ENCODE peak calls at places on chromosomes 11 and 22, in seven cellular contexts. One of them, this sample, is unnamed.

GRCh38 chr11:19984048-19984742 is 176.1 kb downstream of the DBX1 start:
- DNase-seq in hippocampal formation: no peak
- DNase-seq in OCI-M1: no peak
- DNase-seq in EL: no peak
- DNase-seq in astrocyte of the cerebellum: no peak
- DNase-seq in HTR-8/SVneo: no peak
- DNase-seq in AG10803: no peak
- DNase-seq in this sample: no peak

GRCh38 chr11:46901156-46901555 is 17.2 kb downstream of the LRP4 start:
- DNase-seq in EL: no peak
- DNase-seq in AG10803: no peak
- DNase-seq in astrocyte of the cerebellum: no peak
- DNase-seq in HTR-8/SVneo: no peak
- DNase-seq in OCI-M1: no peak
- DNase-seq in hippocampal formation: peak
- DNase-seq in this sample: no peak

GRCh38 chr22:45975266-45976161 is 1.4 kb downstream of the WNT7B start:
- DNase-seq in HTR-8/SVneo: no peak
- DNase-seq in EL: no peak
- DNase-seq in AG10803: no peak
- DNase-seq in OCI-M1: no peak
- DNase-seq in hippocampal formation: no peak
- DNase-seq in astrocyte of the cerebellum: no peak
- DNase-seq in this sample: no peak

GRCh38 chr22:21876486-21877176 is 9.2 kb upstream of the MAPK1 start:
- DNase-seq in EL: peak
- DNase-seq in hippocampal formation: no peak
- DNase-seq in astrocyte of the cerebellum: no peak
- DNase-seq in HTR-8/SVneo: no peak
- DNase-seq in AG10803: peak
- DNase-seq in OCI-M1: peak
- DNase-seq in this sample: peak

GRCh38 chr11:121431820-121432526 is 20.1 kb upstream of the SORL1 start:
- DNase-seq in astrocyte of the cerebellum: no peak
- DNase-seq in hippocampal formation: no peak
- DNase-seq in AG10803: no peak
- DNase-seq in EL: no peak
- DNase-seq in HTR-8/SVneo: no peak
- DNase-seq in OCI-M1: no peak
- DNase-seq in this sample: no peak

GRCh38 chr11:73931039-73931645 is 19.7 kb upstream of the DNAJB13 start:
- DNase-seq in hippocampal formation: peak
- DNase-seq in HTR-8/SVneo: peak
- DNase-seq in astrocyte of the cerebellum: peak
- DNase-seq in EL: peak
- DNase-seq in OCI-M1: peak
- DNase-seq in AG10803: peak
- DNase-seq in this sample: peak

GRCh38 chr11:37449146-37449545 is 851.1 kb upstream of the RAG2 start:
- DNase-seq in AG10803: peak
- DNase-seq in OCI-M1: peak
- DNase-seq in EL: peak
- DNase-seq in HTR-8/SVneo: peak
- DNase-seq in astrocyte of the cerebellum: peak
- DNase-seq in hippocampal formation: peak
- DNase-seq in this sample: peak

GRCh38 chr11:10770626-10771254 is 19.7 kb downstream of the CTR9 start:
- DNase-seq in astrocyte of the cerebellum: peak
- DNase-seq in hippocampal formation: no peak
- DNase-seq in EL: peak
- DNase-seq in AG10803: peak
- DNase-seq in HTR-8/SVneo: peak
- DNase-seq in OCI-M1: peak
- DNase-seq in this sample: peak

GRCh38 chr22:29302402-29302680 is 4.1 kb upstream of the GAS2L1 start:
- DNase-seq in AG10803: no peak
- DNase-seq in hippocampal formation: no peak
- DNase-seq in astrocyte of the cerebellum: no peak
- DNase-seq in OCI-M1: no peak
- DNase-seq in EL: no peak
- DNase-seq in HTR-8/SVneo: no peak
- DNase-seq in this sample: no peak

GRCh38 chr11:86800076-86800955 is at the start of gene PRSS23:
- DNase-seq in hippocampal formation: no peak
- DNase-seq in HTR-8/SVneo: peak
- DNase-seq in astrocyte of the cerebellum: no peak
- DNase-seq in OCI-M1: peak
- DNase-seq in EL: peak
- DNase-seq in AG10803: peak
- DNase-seq in this sample: no peak

GRCh38 chr22:20779813-20780148 is 5.9 kb downstream of the SERPIND1 start:
- DNase-seq in OCI-M1: no peak
- DNase-seq in hippocampal formation: no peak
- DNase-seq in HTR-8/SVneo: no peak
- DNase-seq in EL: peak
- DNase-seq in astrocyte of the cerebellum: peak
- DNase-seq in AG10803: no peak
- DNase-seq in this sample: peak

GRCh38 chr22:49353185-49353584 is 474.5 kb downstream of the BRD1 start:
- DNase-seq in EL: no peak
- DNase-seq in hippocampal formation: no peak
- DNase-seq in HTR-8/SVneo: no peak
- DNase-seq in AG10803: no peak
- DNase-seq in astrocyte of the cerebellum: no peak
- DNase-seq in OCI-M1: no peak
- DNase-seq in this sample: no peak